ENCODE peak calls at places on chromosomes 3 and 15, in five cellular contexts. B is progenitor cell of endocrine pancreas, S is fibroblast of the aortic adventitia, E is astrocyte of the spinal cord, P is fibroblast of pulmonary artery. O is an unnamed sample.

GRCh38 chr3:188690932-188691331 is 480.8 kb upstream of the TPRG1 start:
- DNase-seq in B (no peak), S (no peak), E (no peak), P (no peak), O (no peak)

GRCh38 chr3:42942693-42943092 is 36.4 kb upstream of the GASK1A start:
- DNase-seq in B (no peak), S (no peak), E (no peak), P (no peak), O (no peak)

GRCh38 chr15:78394981-78395619 is 42.9 kb upstream of the IREB2 start:
- DNase-seq in B (no peak), S (no peak), E (peak), P (no peak), O (no peak)

GRCh38 chr3:124615896-124616543 is 114.2 kb upstream of the UMPS start:
- DNase-seq in B (no peak), S (no peak), E (no peak), P (no peak), O (no peak)

GRCh38 chr3:33441322-33441976 is 1.2 kb upstream of the UBP1 start:
- DNase-seq in B (no peak), S (no peak), E (no peak), P (no peak), O (no peak)

GRCh38 chr3:133934073-133934970 is 38.6 kb upstream of the RAB6B start:
- DNase-seq in B (no peak), S (no peak), E (no peak), P (no peak), O (no peak)

GRCh38 chr3:150742679-150743078 is 20.3 kb downstream of the SIAH2 start:
- DNase-seq in B (no peak), S (no peak), E (no peak), P (no peak), O (no peak)

GRCh38 chr15:43189296-43189695 is 4.1 kb downstream of the CCNDBP1 start:
- DNase-seq in B (no peak), S (no peak), E (no peak), P (no peak), O (no peak)

GRCh38 chr15:95247068-95247984 is 1016.0 kb downstream of the MCTP2 start:
- DNase-seq in B (no peak), S (peak), E (peak), P (peak), O (no peak)

GRCh38 chr15:71756574-71757352 is 53.6 kb upstream of the NR2E3 start:
- DNase-seq in B (no peak), S (no peak), E (no peak), P (no peak), O (no peak)

GRCh38 chr3:100364421-100364820 is 29.9 kb downstream of the NIT2 start:
- DNase-seq in B (no peak), S (no peak), E (no peak), P (no peak), O (no peak)

GRCh38 chr15:63372018-63372705 is 9.5 kb downstream of the CA12 start:
- DNase-seq in B (no peak), S (peak), E (peak), P (peak), O (no peak)

DNA sequence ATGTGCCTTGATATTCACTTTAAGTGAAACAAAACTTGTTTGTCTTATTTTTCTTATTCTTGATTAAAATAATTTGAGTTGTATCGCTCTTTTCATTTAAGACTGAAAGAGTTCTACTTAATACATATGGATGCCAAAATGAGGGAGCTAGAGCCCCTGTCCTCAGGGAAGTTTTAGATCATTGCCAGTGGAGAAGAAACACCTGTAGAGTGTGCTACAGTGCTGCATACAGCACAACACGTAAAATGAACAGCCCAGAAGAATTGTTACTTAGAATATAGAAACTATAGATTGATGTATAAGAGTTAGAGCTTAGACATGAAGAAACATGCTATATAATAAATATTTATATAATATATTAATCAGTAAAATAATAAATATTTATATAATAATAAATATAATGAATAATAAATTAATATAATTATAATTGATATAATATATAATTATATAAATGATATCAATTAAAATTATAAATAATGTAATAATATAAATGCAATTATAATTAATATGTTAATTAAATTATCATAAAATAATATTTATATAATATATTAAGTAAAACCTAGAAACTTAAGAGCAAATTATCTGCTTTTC is 1234.7 kb downstream of the ROBO2 start:
- DNase-seq in B (no peak), S (no peak), E (no peak), P (no peak), O (no peak)
- TF ChIP-seq CTCF in B (peak), S (no peak), E (no peak), P (no peak), O (no peak)

GRCh38 chr15:91887321-91887720 is 33.8 kb downstream of the SLCO3A1 start:
- DNase-seq in B (no peak), S (no peak), E (no peak), P (no peak), O (peak)

GRCh38 chr15:91886878-91887277 is 33.4 kb downstream of the SLCO3A1 start:
- DNase-seq in B (no peak), S (no peak), E (no peak), P (no peak), O (no peak)

GRCh38 chr15:91884604-91885003 is 31.1 kb downstream of the SLCO3A1 start:
- DNase-seq in B (no peak), S (peak), E (no peak), P (no peak), O (no peak)

GRCh38 chr15:91885054-91885453 is 31.5 kb downstream of the SLCO3A1 start:
- DNase-seq in B (no peak), S (no peak), E (no peak), P (no peak), O (no peak)

GRCh38 chr15:91885714-91886265 is 32.3 kb downstream of the SLCO3A1 start:
- DNase-seq in B (no peak), S (no peak), E (no peak), P (no peak), O (no peak)
- TF ChIP-seq CTCF in B (no peak), S (no peak), E (no peak), P (no peak), O (no peak)

GRCh38 chr3:126737527-126737926 is 33.5 kb downstream of the CHCHD6 start:
- DNase-seq in B (no peak), S (no peak), E (no peak), P (no peak), O (no peak)
- TF ChIP-seq CTCF in B (no peak), S (peak), E (peak), P (no peak), O (no peak)

GRCh38 chr15:98217356-98217755 is 256.9 kb downstream of the ARRDC4 start:
- DNase-seq in B (no peak), S (no peak), E (no peak), P (no peak), O (no peak)
- TF ChIP-seq CTCF in B (no peak), S (no peak), E (no peak), P (no peak), O (no peak)

DNA sequence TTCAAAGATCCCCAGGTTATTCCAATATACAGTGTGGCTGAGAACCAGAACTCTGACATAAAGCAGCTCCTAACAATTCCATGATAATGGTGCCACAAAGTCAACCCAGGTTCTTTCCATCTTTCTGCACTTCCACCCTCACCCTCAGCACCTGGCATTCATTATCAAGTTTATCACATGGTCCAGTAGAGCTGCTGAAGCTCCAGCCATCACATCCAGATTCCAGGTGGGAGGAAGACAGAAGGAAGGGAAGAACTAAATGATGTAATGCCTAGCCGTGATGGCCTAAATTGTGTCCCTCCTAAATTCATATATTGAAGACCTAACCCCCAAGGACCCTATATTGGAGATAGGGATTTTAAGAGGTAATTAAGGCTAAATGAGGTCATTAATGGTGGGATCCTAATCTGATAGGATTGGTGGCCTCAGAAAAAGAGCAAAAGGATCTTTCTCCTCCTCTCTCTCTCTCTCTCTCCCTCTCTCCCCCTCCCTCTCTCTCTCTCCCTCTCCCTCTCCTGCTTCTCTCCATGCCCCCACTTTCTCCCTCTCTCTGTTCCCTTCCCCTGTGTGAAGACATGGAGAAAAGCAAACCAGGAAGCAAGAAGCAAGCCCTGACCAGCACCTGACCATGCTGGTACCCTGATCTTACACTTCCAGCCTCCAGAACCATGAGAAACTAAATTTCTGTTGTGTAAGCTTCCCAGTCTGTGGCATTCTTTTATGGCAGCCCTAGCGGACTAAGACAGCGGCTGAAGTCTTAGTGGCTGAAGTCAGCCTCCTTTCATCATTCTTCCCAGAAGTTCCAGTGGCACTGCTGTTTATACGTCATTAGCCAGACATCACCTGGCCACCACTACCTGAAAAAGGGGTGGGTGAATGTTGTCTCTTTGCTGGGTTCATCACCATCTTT is 369.7 kb upstream of the PROK2 start:
- DNase-seq in B (no peak), S (peak), E (peak), P (peak), O (no peak)
- TF ChIP-seq CTCF in B (no peak), S (no peak), E (no peak), P (no peak), O (no peak)

GRCh38 chr3:139629033-139629432 is 48.7 kb downstream of the NMNAT3 start:
- DNase-seq in B (no peak), S (no peak), E (no peak), P (peak), O (peak)
- TF ChIP-seq CTCF in B (peak), S (no peak), E (peak), P (peak), O (no peak)

DNA sequence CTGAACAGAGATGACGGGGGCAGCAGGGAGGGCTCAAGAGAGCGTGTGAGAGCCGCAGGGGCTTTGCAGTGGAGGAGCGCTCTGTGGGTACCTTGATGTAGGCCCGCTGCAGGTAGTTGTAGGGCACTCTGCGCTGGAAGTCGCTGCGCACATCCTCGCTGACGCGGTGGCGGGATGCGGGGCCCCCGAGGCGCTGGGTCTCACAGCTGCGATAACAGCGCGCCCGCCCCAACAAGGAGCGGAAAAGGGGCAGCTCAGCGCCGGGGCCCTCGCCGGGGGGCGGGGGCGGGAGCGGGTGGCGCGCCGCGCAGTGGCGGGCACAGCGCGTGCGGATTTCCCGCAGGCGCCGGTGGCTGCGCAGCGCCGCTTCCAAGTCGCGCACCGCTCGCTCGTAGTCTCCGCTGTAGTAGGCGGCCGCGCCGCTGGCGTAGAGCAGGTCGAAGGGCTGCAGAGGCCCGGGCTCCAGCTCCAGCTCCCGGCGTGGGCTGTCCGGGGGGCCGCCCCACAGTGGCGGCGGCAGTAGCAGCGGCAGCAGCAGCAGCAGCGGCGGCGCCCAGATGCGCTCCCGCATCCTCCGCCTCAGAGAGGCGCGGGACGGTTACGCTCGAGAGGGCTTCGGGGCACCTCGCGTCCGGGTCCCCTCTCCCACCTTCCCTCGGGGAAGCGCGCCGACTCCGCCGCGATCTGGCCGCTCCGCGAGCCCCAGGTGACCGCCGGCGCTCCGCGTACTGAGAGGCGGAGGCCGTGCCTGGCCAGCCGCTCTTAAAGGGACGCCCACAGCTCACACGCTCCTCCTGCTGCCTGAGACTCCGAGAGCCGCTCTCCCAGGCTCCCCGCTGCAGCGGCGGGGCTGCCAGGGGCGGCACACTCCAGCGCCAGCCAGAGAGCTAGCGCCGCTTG is at the start of gene P3H2:
- DNase-seq in B (peak), S (peak), E (peak), P (peak), O (peak)
- TF ChIP-seq CTCF in B (peak), S (peak), E (peak), P (peak), O (no peak)

O was measured in glutamatergic neuron.